ENCODE peak calls at places on chromosome 1, in eight cellular contexts. X, T, R, G, P, A, J and L are unnamed samples.

GRCh38 chr1:77605246-77606026 is 77.0 kb downstream of the ZZZ3 start:
- DNase-seq in X (peak), T (no peak), R (peak), G (no peak), P (no peak), A (peak), J (no peak), L (no peak)

GRCh38 chr1:163056832-163057231 is 12.3 kb upstream of the RGS4 start:
- DNase-seq in X (no peak), T (no peak), R (no peak), G (no peak), P (no peak), A (peak), J (no peak), L (no peak)

GRCh38 chr1:26017606-26018005 is 4.0 kb upstream of the EXTL1 start:
- DNase-seq in X (no peak), T (no peak), R (no peak), G (no peak), P (no peak), A (no peak), J (no peak), L (no peak)

GRCh38 chr1:197106869-197107268 is 39.6 kb downstream of the ASPM start:
- DNase-seq in X (no peak), T (no peak), R (no peak), G (no peak), P (no peak), A (no peak), J (no peak), L (no peak)

GRCh38 chr1:181134543-181135461 is 46.3 kb downstream of the IER5 start:
- DNase-seq in X (peak), T (peak), R (peak), G (no peak), P (peak), A (peak), J (no peak), L (no peak)

GRCh38 chr1:98049370-98050115 is 128.7 kb upstream of the DPYD start:
- DNase-seq in X (peak), T (no peak), R (no peak), G (peak), P (peak), A (no peak), J (no peak), L (no peak)

GRCh38 chr1:199759268-199759724 is 268.2 kb upstream of the NR5A2 start:
- DNase-seq in X (no peak), T (no peak), R (no peak), G (no peak), P (no peak), A (peak), J (no peak), L (no peak)

GRCh38 chr1:27821761-27822315 is 8.7 kb upstream of the PPP1R8 start:
- DNase-seq in X (no peak), T (no peak), R (no peak), G (no peak), P (no peak), A (no peak), J (no peak), L (no peak)

GRCh38 chr1:25197982-25198681 is 34.2 kb downstream of the SYF2 start:
- DNase-seq in X (no peak), T (no peak), R (peak), G (no peak), P (no peak), A (peak), J (no peak), L (no peak)

GRCh38 chr1:24683713-24684162 is 40.6 kb downstream of the SRRM1 start:
- DNase-seq in X (peak), T (no peak), R (no peak), G (no peak), P (no peak), A (peak), J (no peak), L (no peak)

GRCh38 chr1:93328809-93329477 is 16.8 kb upstream of the DR1 start:
- DNase-seq in X (no peak), T (no peak), R (peak), G (no peak), P (no peak), A (no peak), J (no peak), L (no peak)

GRCh38 chr1:206923009-206923960 is 1.5 kb upstream of the FCMR start:
- DNase-seq in X (no peak), T (peak), R (no peak), G (no peak), P (no peak), A (no peak), J (peak), L (no peak)

GRCh38 chr1:66729130-66729922 is 22.9 kb upstream of the DYNLT5 start:
- DNase-seq in X (no peak), T (no peak), R (no peak), G (no peak), P (no peak), A (no peak), J (no peak), L (no peak)

GRCh38 chr1:230752407-230752806 is 5.2 kb downstream of the CAPN9 start:
- DNase-seq in X (no peak), T (no peak), R (peak), G (peak), P (no peak), A (no peak), J (no peak), L (no peak)

GRCh38 chr1:60583696-60584095 is 498.7 kb upstream of the NFIA start:
- DNase-seq in X (no peak), T (no peak), R (no peak), G (no peak), P (no peak), A (no peak), J (no peak), L (no peak)

GRCh38 chr1:35211113-35211399 is 18.1 kb upstream of the SFPQ start:
- DNase-seq in X (no peak), T (no peak), R (no peak), G (no peak), P (no peak), A (no peak), J (no peak), L (no peak)

GRCh38 chr1:31831397-31832378 is 15.9 kb upstream of the SPOCD1 start:
- DNase-seq in X (no peak), T (no peak), R (no peak), G (no peak), P (no peak), A (peak), J (no peak), L (no peak)

GRCh38 chr1:153921803-153922075 is 1.0 kb downstream of the GATAD2B start:
- DNase-seq in X (no peak), T (no peak), R (peak), G (no peak), P (no peak), A (peak), J (no peak), L (no peak)

GRCh38 chr1:31460027-31460426 is 47.0 kb downstream of the SERINC2 start:
- DNase-seq in X (no peak), T (no peak), R (no peak), G (no peak), P (no peak), A (peak), J (no peak), L (no peak)

GRCh38 chr1:17363351-17363750 is 8.6 kb upstream of the PADI6 start:
- DNase-seq in X (no peak), T (no peak), R (no peak), G (no peak), P (no peak), A (no peak), J (no peak), L (no peak)

GRCh38 chr1:5423109-5423508 is 569.1 kb downstream of the NPHP4 start:
- DNase-seq in X (peak), T (no peak), R (no peak), G (no peak), P (no peak), A (no peak), J (no peak), L (no peak)

GRCh38 chr1:61569212-61569621 is 155.7 kb downstream of the TM2D1 start:
- DNase-seq in X (no peak), T (no peak), R (no peak), G (no peak), P (no peak), A (no peak), J (no peak), L (no peak)

GRCh38 chr1:78101514-78101913 is 55.7 kb downstream of the GIPC2 start:
- DNase-seq in X (peak), T (no peak), R (peak), G (no peak), P (no peak), A (peak), J (no peak), L (no peak)

GRCh38 chr1:66253330-66253921 is 280.5 kb upstream of the SGIP1 start:
- DNase-seq in X (no peak), T (peak), R (no peak), G (no peak), P (no peak), A (peak), J (no peak), L (peak)

GRCh38 chr1:226827458-226827857 is 43.0 kb upstream of the PSEN2 start:
- DNase-seq in X (no peak), T (no peak), R (peak), G (peak), P (no peak), A (no peak), J (no peak), L (no peak)

GRCh38 chr1:12556957-12557935 is 60.8 kb downstream of the DHRS3 start:
- DNase-seq in X (no peak), T (no peak), R (no peak), G (no peak), P (no peak), A (peak), J (no peak), L (no peak)

GRCh38 chr1:13823126-13823880 is 123.3 kb downstream of the PRDM2 start:
- DNase-seq in X (peak), T (no peak), R (peak), G (no peak), P (no peak), A (no peak), J (no peak), L (no peak)

GRCh38 chr1:45836451-45836850 is 33.0 kb downstream of the MAST2 start:
- DNase-seq in X (no peak), T (no peak), R (no peak), G (no peak), P (no peak), A (no peak), J (no peak), L (no peak)

GRCh38 chr1:203592156-203592555 is 34.5 kb upstream of the ATP2B4 start:
- DNase-seq in X (no peak), T (no peak), R (no peak), G (peak), P (no peak), A (no peak), J (no peak), L (no peak)

GRCh38 chr1:8889925-8890785 is 11.7 kb upstream of the ENO1 start:
- DNase-seq in X (peak), T (no peak), R (peak), G (no peak), P (no peak), A (peak), J (no peak), L (no peak)

GRCh38 chr1:80349218-80349617 is 1342.7 kb upstream of the ADGRL4 start:
- DNase-seq in X (no peak), T (no peak), R (no peak), G (no peak), P (no peak), A (no peak), J (no peak), L (no peak)

GRCh38 chr1:84164567-84165021 is 20.5 kb downstream of the PRKACB start:
- DNase-seq in X (no peak), T (no peak), R (no peak), G (no peak), P (no peak), A (peak), J (no peak), L (no peak)

GRCh38 chr1:38607526-38607925 is 252.0 kb downstream of the RRAGC start:
- DNase-seq in X (no peak), T (no peak), R (no peak), G (peak), P (no peak), A (no peak), J (no peak), L (no peak)

GRCh38 chr1:190436615-190437014 is 41.0 kb downstream of the BRINP3 start:
- DNase-seq in X (no peak), T (peak), R (no peak), G (no peak), P (no peak), A (peak), J (no peak), L (no peak)

GRCh38 chr1:68046423-68046822 is 4.0 kb downstream of the DIRAS3 start:
- DNase-seq in X (no peak), T (no peak), R (no peak), G (no peak), P (no peak), A (no peak), J (no peak), L (no peak)

DNA sequence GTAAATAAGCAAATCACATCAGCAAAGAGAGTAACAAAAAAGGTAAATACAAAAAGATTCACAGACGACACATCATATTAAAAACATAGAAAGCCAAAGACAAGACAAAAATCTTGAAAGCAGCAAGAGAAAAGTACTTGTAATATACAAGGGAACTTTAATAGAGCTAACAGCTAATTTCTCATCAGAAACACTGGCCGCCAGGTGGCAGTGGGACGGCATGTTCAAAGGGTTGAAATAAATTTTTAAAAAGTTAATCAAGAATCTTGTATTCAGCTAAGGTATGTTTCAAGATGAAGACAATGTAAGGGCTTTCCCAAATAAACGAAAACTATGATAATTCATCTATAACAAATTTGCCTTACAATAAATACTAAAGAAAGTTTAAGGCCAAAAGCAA is 358.1 kb downstream of the LRRIQ3 start:
- DNase-seq in X (no peak), T (no peak), R (no peak), G (no peak), P (no peak), A (peak), J (no peak), L (no peak)
- TF ChIP-seq CTCF in X (no peak), T (peak), R (no peak), G (peak), P (no peak), A (no peak), J (no peak), L (peak)

DNA sequence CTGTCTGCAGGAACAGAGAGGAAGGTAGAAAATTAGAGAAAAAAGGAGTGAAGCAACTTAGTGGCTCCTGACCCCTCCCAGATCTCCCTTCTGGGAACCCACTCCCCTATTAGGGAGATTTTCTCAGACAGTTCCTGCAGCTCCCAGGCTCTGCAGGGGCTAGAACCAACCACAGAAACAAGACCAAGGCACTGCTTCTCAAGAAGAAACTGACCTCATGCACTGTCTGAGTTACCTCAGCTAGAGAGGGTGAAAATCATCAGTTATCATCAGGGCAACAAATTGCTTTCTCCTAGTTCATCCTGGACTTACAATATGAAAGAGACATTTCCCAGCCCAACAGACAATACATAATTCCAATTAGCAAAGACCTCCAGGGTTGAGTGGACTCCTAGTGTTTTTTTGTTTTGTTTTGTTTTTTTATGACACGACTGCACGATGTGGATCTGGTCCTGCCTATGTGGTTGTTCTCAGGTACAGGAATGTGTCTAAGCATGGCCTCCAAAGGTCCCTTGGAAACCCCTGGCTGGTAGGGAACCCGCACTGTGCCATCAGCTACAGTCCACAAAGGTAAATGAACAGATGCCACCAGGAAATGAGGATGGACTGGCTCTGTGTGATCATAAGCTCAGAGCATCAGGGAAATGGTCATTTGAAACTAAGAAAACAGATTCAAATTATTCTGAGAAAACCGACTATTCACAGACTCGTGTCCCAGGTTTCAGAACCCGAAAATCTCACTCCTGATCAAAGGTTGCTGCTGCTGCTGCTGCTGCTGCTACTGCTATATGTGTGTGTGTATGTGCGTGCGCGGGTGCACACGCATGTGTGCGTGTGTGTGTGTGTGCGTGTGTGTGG is 65.3 kb downstream of the LAMC2 start:
- DNase-seq in X (no peak), T (peak), R (no peak), G (no peak), P (no peak), A (no peak), J (no peak), L (no peak)
- TF ChIP-seq CTCF in X (no peak), T (no peak), R (no peak), G (no peak), P (no peak), A (no peak), J (no peak), L (no peak)

DNA sequence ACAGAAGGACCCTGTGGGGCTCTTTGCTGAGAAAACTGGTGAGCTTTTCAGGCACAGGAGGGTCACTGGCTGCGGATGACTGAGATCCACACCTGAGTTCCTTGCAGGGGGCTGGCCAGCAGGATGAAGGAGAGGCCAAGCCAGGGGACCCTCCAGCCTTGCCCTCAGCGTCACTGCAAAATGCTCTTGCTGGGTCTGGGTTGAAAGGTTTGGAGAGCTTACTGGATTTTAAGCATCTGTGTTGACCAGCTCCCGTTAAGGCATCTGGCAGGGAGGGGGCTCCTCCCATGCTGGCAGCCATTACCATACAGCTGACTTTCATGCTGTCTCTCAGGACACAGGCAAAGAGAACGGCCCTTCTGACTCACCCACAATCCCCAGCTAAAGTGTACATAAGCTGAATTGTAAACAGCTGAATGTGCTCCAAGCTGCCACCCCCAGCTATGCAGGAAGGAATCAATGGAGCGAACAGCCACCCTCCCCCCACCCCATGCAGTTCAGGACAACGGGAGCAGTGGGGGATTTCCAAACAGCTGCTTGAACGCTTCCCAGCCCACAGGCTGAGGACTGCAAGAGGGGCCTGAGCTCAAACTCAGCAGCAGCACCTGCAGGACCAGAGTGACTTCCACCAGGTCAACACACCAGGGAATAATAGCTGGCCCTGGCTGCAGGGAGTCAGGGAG is 21.3 kb upstream of the A3GALT2 start:
- DNase-seq in X (peak), T (no peak), R (peak), G (peak), P (peak), A (peak), J (no peak), L (no peak)
- TF ChIP-seq CTCF in X (no peak), T (no peak), R (no peak), G (no peak), P (no peak), A (no peak), J (no peak), L (no peak)

DNA sequence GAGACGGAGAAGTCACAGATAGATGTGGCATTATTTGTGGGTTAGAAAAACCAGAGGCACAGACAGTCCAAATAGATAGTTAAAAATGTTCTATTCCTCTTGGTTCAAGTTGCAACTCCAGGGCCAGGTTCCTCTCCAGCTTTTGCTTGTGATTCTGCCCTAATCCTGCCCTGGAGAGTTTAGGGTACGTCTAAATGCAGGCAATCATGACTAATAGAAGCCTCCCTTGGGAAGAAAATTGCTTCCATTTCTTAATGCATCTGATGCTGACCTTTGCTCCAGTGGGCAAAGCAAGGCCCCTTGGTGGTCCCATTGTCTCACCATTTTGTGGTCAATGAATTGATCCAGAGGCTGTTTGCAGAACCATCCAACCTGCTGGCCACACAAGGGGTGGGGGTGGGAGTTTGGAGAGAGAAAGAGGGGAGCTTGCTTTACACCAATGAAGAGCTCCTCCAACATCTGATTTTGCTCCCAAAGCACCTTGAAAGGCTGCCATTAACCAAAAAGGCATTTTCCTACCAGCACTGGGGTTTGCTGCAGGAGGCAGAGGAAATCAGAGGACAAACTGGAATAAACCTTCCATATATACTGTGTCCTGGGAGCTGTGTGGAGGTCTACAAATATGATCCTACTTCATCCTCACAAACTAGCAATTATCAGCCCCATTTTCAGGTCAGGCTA is 31.3 kb downstream of the C8B start:
- DNase-seq in X (no peak), T (no peak), R (no peak), G (no peak), P (no peak), A (peak), J (no peak), L (no peak)
- TF ChIP-seq CTCF in X (no peak), T (no peak), R (no peak), G (no peak), P (no peak), A (no peak), J (no peak), L (no peak)

GRCh38 chr1:113388621-113389355 is 1.5 kb upstream of the MAGI3 start:
- DNase-seq in X (peak), T (peak), R (peak), G (no peak), P (peak), A (no peak), J (no peak), L (no peak)
- TF ChIP-seq CTCF in X (no peak), T (no peak), R (no peak), G (no peak), P (no peak), A (no peak), J (no peak), L (no peak)

GRCh38 chr1:22024485-22025367 is 23.3 kb downstream of the CELA3A start:
- DNase-seq in X (peak), T (peak), R (peak), G (no peak), P (no peak), A (peak), J (peak), L (no peak)
- TF ChIP-seq CTCF in X (no peak), T (peak), R (no peak), G (no peak), P (no peak), A (no peak), J (peak), L (no peak)